ENCODE peak calls at places on chromosomes 3 and 15, in eight cellular contexts. I is COR-L47; Z is sigmoid colon; A is stimulated activated CD8-positive, alpha-beta memory T cell treated with anti-CD3 and anti-CD28 coated beads, Interleukin-7, amount 100 ng/mL, for 1 hour; E is NCI-H1105 treated with DMSO at 0.1 percent for 48 hours; D is activated T-helper 9 cell treated with anti-CD3 and anti-CD28 coated beads, Interleukin-2, amount 50 U/mL, for 16 hours; N is NCI-H2029; W is activated effector memory CD4-positive, alpha-beta T cell treated with anti-CD3 and anti-CD28 coated beads, Interleukin-2, amount 50 U/mL, for 16 hours. G is an unnamed sample.

GRCh38 chr3:42960282-42960681 is 18.8 kb upstream of the GASK1A start:
- DNase-seq in N (peak), I (no peak), W (no peak), D (no peak), E (no peak), A (no peak), Z (no peak), G (no peak)

GRCh38 chr15:35299059-35299735 is 214.1 kb upstream of the NANOGP8 start:
- DNase-seq in N (no peak), D (no peak), E (no peak), Z (no peak), W (no peak), I (no peak), A (no peak), G (no peak)

GRCh38 chr3:14016900-14017475 is 107.7 kb downstream of the CHCHD4 start:
- DNase-seq in E (no peak), I (no peak), Z (no peak), A (no peak), W (no peak), N (no peak), D (no peak), G (peak)

GRCh38 chr3:99751649-99752048 is 66.0 kb upstream of the CMSS1 start:
- DNase-seq in D (no peak), N (no peak), I (no peak), W (no peak), E (no peak), A (no peak), Z (no peak), G (no peak)

GRCh38 chr15:99447497-99448371 is 118.0 kb upstream of the MEF2A start:
- DNase-seq in I (peak), A (no peak), N (no peak), D (no peak), Z (peak), E (peak), W (peak), G (peak)

GRCh38 chr3:62201438-62202035 is 171.8 kb downstream of the FEZF2 start:
- DNase-seq in A (no peak), D (no peak), N (no peak), W (no peak), I (no peak), E (peak), Z (no peak), G (peak)

GRCh38 chr3:8499181-8499611 is 2.4 kb upstream of the LMCD1 start:
- DNase-seq in D (no peak), Z (no peak), W (no peak), I (peak), E (peak), N (peak), A (no peak), G (peak)

GRCh38 chr3:144362126-144362525 is 390.5 kb downstream of the DIPK2A start:
- DNase-seq in W (no peak), N (no peak), Z (no peak), A (no peak), E (no peak), D (no peak), I (no peak), G (peak)

GRCh38 chr3:71450985-71451560 is 132.5 kb downstream of the FOXP1 start:
- DNase-seq in A (no peak), W (no peak), D (no peak), I (no peak), N (no peak), Z (no peak), E (no peak), G (no peak)

GRCh38 chr3:194730369-194730768 is 44.7 kb downstream of the FAM43A start:
- DNase-seq in I (peak), W (no peak), Z (no peak), A (no peak), N (peak), E (peak), D (no peak), G (peak)

GRCh38 chr3:171842864-171843511 is at the start of gene TMEM212:
- DNase-seq in D (no peak), W (no peak), Z (no peak), A (no peak), E (no peak), N (no peak), I (no peak), G (no peak)

GRCh38 chr3:5677560-5677959 is 490.1 kb downstream of the EDEM1 start:
- DNase-seq in Z (no peak), N (no peak), D (no peak), W (no peak), A (no peak), E (no peak), I (no peak), G (no peak)

GRCh38 chr3:139230391-139230790 is 113.4 kb upstream of the MRPS22 start:
- DNase-seq in A (no peak), Z (no peak), I (no peak), W (no peak), N (no peak), E (no peak), D (no peak), G (no peak)

GRCh38 chr15:57551717-57552677 is 39.7 kb upstream of the MYZAP start:
- DNase-seq in Z (no peak), D (no peak), W (no peak), A (no peak), I (no peak), E (peak), N (no peak), G (peak)

GRCh38 chr15:51970132-51970817 is 1.3 kb downstream of the LEO1 start:
- DNase-seq in D (no peak), W (no peak), N (no peak), E (no peak), I (no peak), A (no peak), Z (no peak), G (peak)

GRCh38 chr3:20123121-20123652 is 62.8 kb downstream of the SGO1 start:
- DNase-seq in N (no peak), I (no peak), D (no peak), E (no peak), Z (no peak), A (no peak), W (no peak), G (no peak)

GRCh38 chr3:196636369-196637349 is 2.8 kb upstream of the NRROS start:
- DNase-seq in N (no peak), W (no peak), D (no peak), I (no peak), Z (no peak), A (no peak), E (no peak), G (no peak)

GRCh38 chr15:41558400-41559238 is at the start of gene TYRO3:
- DNase-seq in Z (peak), I (peak), A (peak), W (peak), D (peak), N (no peak), E (peak), G (peak)

GRCh38 chr3:50436063-50436674 is 67.3 kb downstream of the CACNA2D2 start:
- DNase-seq in W (peak), E (peak), D (peak), I (no peak), A (peak), Z (no peak), N (peak), G (peak)

GRCh38 chr3:38168151-38168987 is 3.0 kb downstream of the OXSR1 start:
- DNase-seq in I (no peak), D (no peak), Z (no peak), N (no peak), E (no peak), W (no peak), A (no peak), G (no peak)

GRCh38 chr3:13308406-13308805 is 111.7 kb downstream of the NUP210 start:
- DNase-seq in N (peak), A (no peak), I (no peak), Z (no peak), E (no peak), W (no peak), D (no peak), G (peak)

GRCh38 chr3:23166804-23167203 is 36.3 kb upstream of the UBE2E2 start:
- DNase-seq in E (no peak), I (no peak), D (no peak), A (no peak), N (no peak), W (no peak), Z (no peak), G (no peak)

GRCh38 chr15:74773329-74773728 is 8.6 kb upstream of the CSK start:
- DNase-seq in Z (no peak), I (no peak), E (no peak), D (no peak), A (no peak), W (no peak), N (no peak), G (no peak)

GRCh38 chr15:78316211-78317077 is 17.0 kb upstream of the SKIC8 start:
- DNase-seq in W (no peak), D (no peak), Z (peak), N (no peak), E (no peak), I (no peak), A (no peak), G (peak)

GRCh38 chr15:70650567-70650966 is 112.8 kb downstream of the UACA start:
- DNase-seq in W (no peak), A (no peak), Z (no peak), N (no peak), E (no peak), I (no peak), D (no peak), G (no peak)

GRCh38 chr3:53252105-53252946 is 3.5 kb downstream of the TKT start:
- DNase-seq in N (no peak), W (no peak), D (no peak), I (no peak), A (no peak), E (no peak), Z (no peak), G (no peak)

GRCh38 chr3:193909387-193909786 is 226.6 kb upstream of the HES1 start:
- DNase-seq in Z (no peak), I (no peak), A (no peak), D (no peak), E (no peak), W (no peak), N (no peak), G (no peak)